ENCODE peak calls at places on chromosomes 7 and 10, in four cellular contexts. O is H1, R is HepG2, W is GM12878. P is an unnamed sample.

GRCh38 chr10:97213431-97213830 is 27.7 kb upstream of the SLIT1 start:
- DNase-seq in R (no peak), O (no peak), W (no peak), P (no peak)

GRCh38 chr7:82029236-82029635 is 259.4 kb upstream of the HGF start:
- DNase-seq in W (no peak), O (no peak), R (no peak), P (no peak)

GRCh38 chr10:118564114-118564513 is 31.3 kb downstream of the PRLHR start:
- DNase-seq in R (no peak), W (no peak), O (no peak), P (no peak)

GRCh38 chr10:28391283-28391682 is 88.4 kb upstream of the MPP7 start:
- DNase-seq in O (no peak), W (no peak), R (no peak), P (no peak)

GRCh38 chr7:80942261-80943041 is 23.6 kb upstream of the SEMA3C start:
- DNase-seq in W (no peak), R (peak), O (no peak), P (peak)

GRCh38 chr7:54179321-54180029 is 362.7 kb upstream of the VSTM2A start:
- DNase-seq in R (no peak), W (no peak), O (no peak), P (no peak)

GRCh38 chr7:43697690-43698089 is 31.6 kb downstream of the COA1 start:
- DNase-seq in O (no peak), R (no peak), W (no peak), P (no peak)

GRCh38 chr10:75404023-75404334 is 2.4 kb upstream of the ZNF503 start:
- DNase-seq in O (no peak), W (no peak), R (no peak), P (no peak)

GRCh38 chr7:116525298-116525912 is 569 bp downstream of the CAV1 start:
- DNase-seq in R (no peak), O (no peak), W (no peak), P (peak)

GRCh38 chr10:130003166-130003565 is 39.1 kb upstream of the EBF3 start:
- DNase-seq in W (no peak), O (no peak), R (no peak), P (no peak)
- TF ChIP-seq SUZ12 in W (no peak), O (no peak), R (no peak), P (no peak)

GRCh38 chr10:110522365-110522988 is 24.8 kb downstream of the DUSP5 start:
- DNase-seq in W (no peak), O (no peak), R (peak), P (no peak)

GRCh38 chr10:110525349-110526260 is 27.9 kb downstream of the DUSP5 start:
- DNase-seq in R (no peak), W (no peak), O (no peak), P (no peak)

GRCh38 chr10:110523736-110524135 is 26.0 kb downstream of the DUSP5 start:
- DNase-seq in O (no peak), R (no peak), W (no peak), P (no peak)

GRCh38 chr10:110524864-110525242 is 27.1 kb downstream of the DUSP5 start:
- DNase-seq in O (no peak), R (no peak), W (no peak), P (no peak)

DNA sequence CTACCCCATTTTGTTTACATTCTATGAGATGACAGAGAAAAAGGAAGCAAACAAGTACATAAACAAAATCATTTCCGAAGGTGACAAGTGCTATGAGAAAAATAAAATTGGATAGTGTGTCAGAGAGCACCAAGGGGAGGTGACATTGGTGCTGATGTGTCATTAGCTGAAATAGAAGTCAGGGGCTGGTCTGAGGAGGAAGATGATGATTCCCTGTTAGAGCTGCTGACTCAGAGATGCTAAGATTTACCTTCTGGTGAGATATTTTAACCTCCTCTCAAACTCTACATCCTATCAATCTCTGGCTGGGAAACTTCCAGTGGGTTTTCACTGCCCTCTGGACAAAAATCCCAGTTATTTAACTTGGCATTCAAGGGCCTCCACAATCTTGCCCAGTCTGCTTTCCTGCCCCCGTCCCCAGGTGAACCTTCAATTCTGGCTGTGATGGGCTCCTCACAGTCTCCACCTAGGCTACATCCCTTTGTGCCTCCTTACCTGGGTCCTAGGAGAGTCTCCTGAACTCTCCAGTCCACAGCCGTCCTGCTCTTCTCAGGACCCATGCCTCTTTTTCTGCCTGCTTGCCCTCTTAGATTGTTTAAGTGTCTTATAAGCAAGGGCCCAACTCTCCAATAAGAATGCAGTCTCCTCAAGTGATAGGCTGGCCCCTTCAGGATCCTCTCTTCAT is 26.6 kb downstream of the DUSP5 start:
- DNase-seq in O (no peak), R (no peak), W (no peak), P (no peak)
- TF ChIP-seq SP1 in O (no peak), R (no peak), W (no peak), P (no peak)

DNA sequence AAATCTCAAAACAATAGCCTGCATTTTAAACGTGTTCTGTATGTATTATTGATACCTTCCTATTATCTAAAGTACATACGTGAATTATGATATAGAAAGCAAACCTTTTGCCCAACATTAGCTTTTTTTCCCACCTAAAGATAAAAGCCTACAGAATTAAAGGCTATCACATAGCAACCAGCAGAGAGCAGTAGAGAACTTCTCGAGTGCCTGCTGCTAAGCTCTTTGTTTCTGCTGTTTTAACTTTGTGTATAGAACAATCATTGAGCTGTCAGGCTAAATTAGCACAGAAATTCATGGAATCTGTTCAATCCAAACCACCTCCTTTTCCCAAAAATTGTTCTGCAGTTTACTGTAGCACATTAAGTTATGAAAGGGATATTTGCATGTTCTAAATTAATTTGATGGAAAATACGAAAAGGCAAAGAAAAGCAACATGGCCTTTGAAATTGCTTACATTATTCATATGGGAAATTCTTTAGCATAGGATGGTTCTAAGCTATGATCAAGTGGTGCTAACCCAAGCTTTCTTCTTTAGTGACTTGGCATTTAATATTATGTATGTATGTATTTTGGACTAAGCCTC is 1288.5 kb downstream of the GATA3 start:
- DNase-seq in O (no peak), W (no peak), R (peak), P (peak)
- TF ChIP-seq SUZ12 in O (no peak), W (no peak), R (no peak), P (no peak)

DNA sequence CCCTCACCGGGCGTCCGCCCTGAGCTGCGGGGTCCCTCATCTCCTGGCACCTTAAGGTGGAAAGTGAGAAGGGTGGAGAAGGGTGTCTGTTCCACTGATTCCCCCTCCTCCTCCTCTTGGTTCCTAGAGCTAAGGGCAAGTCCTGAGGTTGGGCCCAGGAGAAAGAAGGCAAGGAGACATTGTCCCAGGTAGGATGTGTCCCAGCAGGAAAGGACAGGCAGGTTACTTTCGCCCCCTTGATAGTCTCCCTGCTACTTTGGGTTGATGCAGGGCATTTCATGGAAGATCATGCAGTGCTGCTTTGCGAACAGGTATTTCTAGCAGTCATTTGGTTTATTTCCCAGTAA is 582 bp downstream of the STEAP2 start:
- DNase-seq in O (no peak), W (no peak), R (no peak), P (no peak)
- TF ChIP-seq SP1 in O (no peak), W (no peak), R (no peak), P (no peak)

GRCh38 chr7:149460493-149461330 is at the start of gene ZNF777:
- DNase-seq in W (peak), O (peak), R (peak), P (peak)
- TF ChIP-seq SUZ12 in W (no peak), O (peak), R (no peak), P (no peak)

DNA sequence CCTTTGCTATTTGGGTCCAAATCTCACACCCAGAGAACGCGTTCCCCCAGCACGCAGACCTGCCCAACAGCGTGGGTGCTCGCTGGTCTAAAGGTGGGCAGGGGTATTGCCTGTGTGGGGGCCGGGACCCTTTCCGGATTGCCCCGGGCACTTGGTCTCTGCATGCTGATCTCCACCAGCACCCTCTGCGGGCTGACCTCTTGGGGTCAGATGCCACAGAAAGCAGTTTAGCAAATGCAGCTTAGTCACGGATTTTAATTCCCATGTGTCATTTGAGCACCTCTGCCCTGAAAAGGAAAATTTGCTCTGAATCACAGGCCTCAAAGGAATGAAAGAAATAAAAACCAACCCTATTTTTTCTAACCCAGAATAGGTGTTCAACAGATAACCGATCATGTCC is 46.7 kb downstream of the PKD1L1 start:
- DNase-seq in O (no peak), R (no peak), W (no peak), P (no peak)
- TF ChIP-seq SP1 in O (no peak), R (no peak), W (no peak), P (no peak)

DNA sequence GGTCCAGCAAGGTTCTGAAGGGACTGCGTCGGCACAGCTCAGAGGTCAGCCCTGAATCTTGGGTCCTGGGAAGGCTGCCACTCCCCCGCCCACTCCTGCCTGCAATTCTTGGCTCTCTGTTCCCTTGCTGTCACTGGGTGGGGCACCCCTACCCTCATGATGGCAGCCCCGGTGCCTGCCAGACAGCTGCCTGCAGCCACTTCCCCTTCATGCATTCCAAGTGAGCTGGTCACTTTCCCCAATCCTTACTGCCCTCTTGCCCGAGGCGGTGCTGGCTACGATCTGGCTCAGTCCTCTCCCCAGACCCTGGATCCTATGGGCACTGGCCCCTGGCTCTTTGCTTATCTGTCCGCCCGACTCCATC is 14.2 kb downstream of the MYL10 start:
- DNase-seq in W (no peak), R (no peak), O (no peak), P (no peak)
- TF ChIP-seq SUZ12 in W (no peak), R (no peak), O (no peak), P (no peak)

P was measured in HEK293T.